ENCODE peak calls at places on chromosomes 12 and 14, in seven cellular contexts. One of them, this sample, is unnamed.

GRCh38 chr12:64109706-64110105 is 112.4 kb downstream of the KICS2 start:
- DNase-seq in left ventricle myocardium inferior: no peak
- DNase-seq in dorsolateral prefrontal cortex: no peak
- DNase-seq in lower lobe of right lung: no peak
- DNase-seq in HFF-Myc: no peak
- DNase-seq in neural crest cell: no peak
- DNase-seq in OCI-LY7: no peak
- DNase-seq in this sample: no peak

GRCh38 chr12:48004941-48005749 is 869 bp upstream of the COL2A1 start:
- DNase-seq in HFF-Myc: no peak
- DNase-seq in neural crest cell: no peak
- DNase-seq in left ventricle myocardium inferior: no peak
- DNase-seq in dorsolateral prefrontal cortex: no peak
- DNase-seq in OCI-LY7: no peak
- DNase-seq in lower lobe of right lung: no peak
- DNase-seq in this sample: no peak

GRCh38 chr14:84782902-84783301 is 747.0 kb upstream of the FLRT2 start:
- DNase-seq in lower lobe of right lung: no peak
- DNase-seq in HFF-Myc: no peak
- DNase-seq in dorsolateral prefrontal cortex: no peak
- DNase-seq in neural crest cell: no peak
- DNase-seq in left ventricle myocardium inferior: no peak
- DNase-seq in OCI-LY7: no peak
- DNase-seq in this sample: no peak

GRCh38 chr12:25254271-25254880 is 3.6 kb upstream of the KRAS start:
- DNase-seq in neural crest cell: no peak
- DNase-seq in left ventricle myocardium inferior: no peak
- DNase-seq in dorsolateral prefrontal cortex: no peak
- DNase-seq in OCI-LY7: no peak
- DNase-seq in lower lobe of right lung: no peak
- DNase-seq in HFF-Myc: no peak
- DNase-seq in this sample: no peak

GRCh38 chr12:49233842-49234526 is 30.9 kb upstream of the TUBA1C start:
- DNase-seq in left ventricle myocardium inferior: peak; percentile 56
- DNase-seq in lower lobe of right lung: peak; percentile 92
- DNase-seq in OCI-LY7: no peak
- DNase-seq in dorsolateral prefrontal cortex: peak; percentile 87
- DNase-seq in neural crest cell: no peak
- DNase-seq in HFF-Myc: no peak
- DNase-seq in this sample: no peak

GRCh38 chr12:128818065-128819022 is 5.4 kb downstream of the SLC15A4 start:
- DNase-seq in HFF-Myc: no peak
- DNase-seq in left ventricle myocardium inferior: no peak
- DNase-seq in dorsolateral prefrontal cortex: no peak
- DNase-seq in lower lobe of right lung: no peak
- DNase-seq in OCI-LY7: peak; percentile 54
- DNase-seq in neural crest cell: no peak
- DNase-seq in this sample: no peak

GRCh38 chr14:102325791-102326345 is 6.3 kb downstream of the ZNF839 start:
- DNase-seq in left ventricle myocardium inferior: no peak
- DNase-seq in HFF-Myc: no peak
- DNase-seq in OCI-LY7: no peak
- DNase-seq in neural crest cell: no peak
- DNase-seq in lower lobe of right lung: no peak
- DNase-seq in dorsolateral prefrontal cortex: no peak
- DNase-seq in this sample: no peak

GRCh38 chr12:5267603-5268423 is 164.1 kb upstream of the NTF3 start:
- DNase-seq in neural crest cell: no peak
- DNase-seq in OCI-LY7: no peak
- DNase-seq in dorsolateral prefrontal cortex: no peak
- DNase-seq in left ventricle myocardium inferior: no peak
- DNase-seq in HFF-Myc: no peak
- DNase-seq in lower lobe of right lung: no peak
- DNase-seq in this sample: no peak

GRCh38 chr12:77058740-77059139 is 6.6 kb downstream of the E2F7 start:
- DNase-seq in neural crest cell: no peak
- DNase-seq in left ventricle myocardium inferior: no peak
- DNase-seq in dorsolateral prefrontal cortex: no peak
- DNase-seq in OCI-LY7: no peak
- DNase-seq in HFF-Myc: no peak
- DNase-seq in lower lobe of right lung: no peak
- DNase-seq in this sample: no peak

GRCh38 chr12:115963030-115963480 is 314.4 kb downstream of the MED13L start:
- DNase-seq in left ventricle myocardium inferior: no peak
- DNase-seq in dorsolateral prefrontal cortex: no peak
- DNase-seq in HFF-Myc: no peak
- DNase-seq in lower lobe of right lung: no peak
- DNase-seq in OCI-LY7: no peak
- DNase-seq in neural crest cell: no peak
- DNase-seq in this sample: no peak

GRCh38 chr14:20376071-20376588 is 32.7 kb downstream of the PARP2 start:
- DNase-seq in dorsolateral prefrontal cortex: no peak
- DNase-seq in OCI-LY7: no peak
- DNase-seq in left ventricle myocardium inferior: no peak
- DNase-seq in lower lobe of right lung: no peak
- DNase-seq in neural crest cell: no peak
- DNase-seq in HFF-Myc: no peak
- DNase-seq in this sample: no peak

GRCh38 chr12:114733919-114734318 is 49.9 kb upstream of the TBX3 start:
- DNase-seq in dorsolateral prefrontal cortex: no peak
- DNase-seq in lower lobe of right lung: no peak
- DNase-seq in neural crest cell: no peak
- DNase-seq in HFF-Myc: no peak
- DNase-seq in OCI-LY7: no peak
- DNase-seq in left ventricle myocardium inferior: no peak
- DNase-seq in this sample: peak; percentile 37

GRCh38 chr12:18457362-18457761 is 196.0 kb downstream of the PIK3C2G start:
- DNase-seq in neural crest cell: no peak
- DNase-seq in HFF-Myc: no peak
- DNase-seq in left ventricle myocardium inferior: no peak
- DNase-seq in lower lobe of right lung: no peak
- DNase-seq in OCI-LY7: no peak
- DNase-seq in dorsolateral prefrontal cortex: no peak
- DNase-seq in this sample: no peak

GRCh38 chr14:102215071-102215470 is 75.4 kb downstream of the WDR20 start:
- DNase-seq in left ventricle myocardium inferior: no peak
- DNase-seq in neural crest cell: peak; percentile 20
- DNase-seq in HFF-Myc: no peak
- DNase-seq in lower lobe of right lung: no peak
- DNase-seq in dorsolateral prefrontal cortex: peak; percentile 76
- DNase-seq in OCI-LY7: no peak
- DNase-seq in this sample: peak; percentile 72

GRCh38 chr14:46036099-46036498 is 615.5 kb downstream of the RPL10L start:
- DNase-seq in HFF-Myc: no peak
- DNase-seq in neural crest cell: no peak
- DNase-seq in left ventricle myocardium inferior: no peak
- DNase-seq in OCI-LY7: no peak
- DNase-seq in dorsolateral prefrontal cortex: no peak
- DNase-seq in lower lobe of right lung: no peak
- DNase-seq in this sample: no peak

GRCh38 chr12:50922820-50923219 is 29.5 kb upstream of the HIGD1C start:
- DNase-seq in left ventricle myocardium inferior: no peak
- DNase-seq in lower lobe of right lung: no peak
- DNase-seq in OCI-LY7: no peak
- DNase-seq in dorsolateral prefrontal cortex: no peak
- DNase-seq in neural crest cell: no peak
- DNase-seq in HFF-Myc: no peak
- DNase-seq in this sample: no peak

GRCh38 chr12:116135209-116135930 is 142.1 kb downstream of the MED13L start:
- DNase-seq in OCI-LY7: no peak
- DNase-seq in lower lobe of right lung: no peak
- DNase-seq in dorsolateral prefrontal cortex: no peak
- DNase-seq in left ventricle myocardium inferior: no peak
- DNase-seq in neural crest cell: no peak
- DNase-seq in HFF-Myc: no peak
- DNase-seq in this sample: no peak

GRCh38 chr12:66984962-66985361 is 284.2 kb upstream of the CAND1 start:
- DNase-seq in HFF-Myc: no peak
- DNase-seq in left ventricle myocardium inferior: no peak
- DNase-seq in neural crest cell: no peak
- DNase-seq in OCI-LY7: no peak
- DNase-seq in dorsolateral prefrontal cortex: no peak
- DNase-seq in lower lobe of right lung: no peak
- DNase-seq in this sample: peak; percentile 70

GRCh38 chr14:97107760-97108159 is 310.6 kb downstream of the VRK1 start:
- DNase-seq in OCI-LY7: no peak
- DNase-seq in lower lobe of right lung: no peak
- DNase-seq in neural crest cell: no peak
- DNase-seq in HFF-Myc: no peak
- DNase-seq in dorsolateral prefrontal cortex: no peak
- DNase-seq in left ventricle myocardium inferior: no peak
- DNase-seq in this sample: no peak

GRCh38 chr14:97106609-97107008 is 309.4 kb downstream of the VRK1 start:
- DNase-seq in HFF-Myc: no peak
- DNase-seq in OCI-LY7: no peak
- DNase-seq in lower lobe of right lung: no peak
- DNase-seq in dorsolateral prefrontal cortex: no peak
- DNase-seq in left ventricle myocardium inferior: no peak
- DNase-seq in neural crest cell: no peak
- DNase-seq in this sample: no peak

GRCh38 chr14:97104029-97104428 is 306.8 kb downstream of the VRK1 start:
- DNase-seq in neural crest cell: no peak
- DNase-seq in OCI-LY7: no peak
- DNase-seq in HFF-Myc: no peak
- DNase-seq in left ventricle myocardium inferior: no peak
- DNase-seq in lower lobe of right lung: no peak
- DNase-seq in dorsolateral prefrontal cortex: no peak
- DNase-seq in this sample: no peak

GRCh38 chr14:97107070-97107469 is 309.9 kb downstream of the VRK1 start:
- DNase-seq in lower lobe of right lung: no peak
- DNase-seq in dorsolateral prefrontal cortex: no peak
- DNase-seq in neural crest cell: no peak
- DNase-seq in OCI-LY7: no peak
- DNase-seq in HFF-Myc: no peak
- DNase-seq in left ventricle myocardium inferior: no peak
- DNase-seq in this sample: no peak

GRCh38 chr14:97106166-97106565 is 309.0 kb downstream of the VRK1 start:
- DNase-seq in dorsolateral prefrontal cortex: no peak
- DNase-seq in HFF-Myc: no peak
- DNase-seq in neural crest cell: no peak
- DNase-seq in lower lobe of right lung: no peak
- DNase-seq in OCI-LY7: no peak
- DNase-seq in left ventricle myocardium inferior: no peak
- DNase-seq in this sample: no peak
- TF ChIP-seq CTCF in dorsolateral prefrontal cortex: no peak
- TF ChIP-seq CTCF in HFF-Myc: no peak
- TF ChIP-seq CTCF in neural crest cell: no peak
- TF ChIP-seq CTCF in lower lobe of right lung: no peak
- TF ChIP-seq CTCF in OCI-LY7: no peak
- TF ChIP-seq CTCF in left ventricle myocardium inferior: no peak
- TF ChIP-seq CTCF in this sample: no peak

DNA sequence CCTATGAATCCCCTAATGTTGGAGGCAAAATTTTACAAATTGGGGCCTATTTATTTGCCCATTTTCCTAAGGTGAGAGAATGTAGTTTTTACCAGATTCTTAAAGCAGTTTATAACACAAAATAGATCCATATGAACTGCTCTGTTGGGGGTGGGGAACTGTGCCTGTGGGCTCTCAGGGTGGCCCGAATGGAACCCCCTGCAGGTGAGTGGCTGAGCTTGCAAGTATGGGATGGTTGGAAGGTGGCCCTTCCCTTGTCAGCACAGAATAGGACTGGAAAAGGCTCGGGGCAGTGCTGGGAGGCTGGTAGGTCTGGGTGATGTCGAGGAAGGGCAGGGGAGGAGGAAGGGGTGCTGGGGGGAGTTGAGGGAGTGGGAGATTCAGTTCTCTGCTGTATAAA is 4.9 kb downstream of the VSX2 start:
- DNase-seq in neural crest cell: no peak
- DNase-seq in left ventricle myocardium inferior: no peak
- DNase-seq in dorsolateral prefrontal cortex: no peak
- DNase-seq in OCI-LY7: no peak
- DNase-seq in HFF-Myc: no peak
- DNase-seq in lower lobe of right lung: no peak
- DNase-seq in this sample: no peak
- TF ChIP-seq CTCF in neural crest cell: peak; percentile 23
- TF ChIP-seq CTCF in left ventricle myocardium inferior: no peak
- TF ChIP-seq CTCF in dorsolateral prefrontal cortex: no peak
- TF ChIP-seq CTCF in OCI-LY7: peak; percentile 45
- TF ChIP-seq CTCF in HFF-Myc: no peak
- TF ChIP-seq CTCF in lower lobe of right lung: no peak
- TF ChIP-seq CTCF in this sample: no peak

DNA sequence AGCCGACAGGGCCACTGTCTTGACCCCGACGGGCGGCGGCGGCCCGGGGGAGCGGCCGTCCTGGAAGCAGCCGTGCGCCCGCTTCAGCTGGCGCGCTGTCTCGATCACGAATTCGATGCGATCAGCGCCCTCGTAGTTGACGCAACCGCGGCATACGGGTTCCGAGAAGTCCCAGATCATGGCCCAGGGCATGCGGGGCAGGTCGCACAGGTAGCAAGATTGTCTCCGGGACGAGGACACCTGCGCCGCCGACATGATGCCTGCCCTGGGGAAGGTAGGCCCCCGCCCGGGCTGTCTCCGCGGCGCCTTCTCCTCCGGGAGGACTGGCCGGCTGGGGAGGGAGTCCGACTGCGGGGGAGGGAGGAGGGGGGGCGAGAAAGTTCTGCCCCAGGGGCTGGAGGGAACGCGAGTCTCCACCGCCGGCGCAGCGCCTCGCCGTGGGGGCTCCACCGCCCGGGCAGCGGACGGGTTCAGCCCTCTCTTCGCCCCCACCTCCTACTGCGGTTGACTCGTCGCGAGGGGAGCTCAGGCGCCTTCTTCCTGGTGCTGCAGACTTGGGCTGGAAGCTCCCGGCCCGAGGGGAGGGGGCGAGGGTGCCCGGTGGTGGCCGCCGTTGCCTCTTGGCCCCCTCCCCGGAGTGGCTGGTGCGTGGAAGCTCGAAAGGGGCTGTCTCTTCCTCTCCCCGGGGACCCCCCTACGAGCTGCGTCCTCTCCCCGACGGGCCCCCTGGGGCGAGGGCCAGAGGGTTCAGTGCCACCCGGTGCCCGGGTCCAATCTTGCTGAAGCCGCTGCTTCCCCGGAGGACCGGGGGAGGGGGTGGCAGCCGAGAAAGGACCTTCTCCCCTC is 747 bp downstream of the IRF2BPL start:
- DNase-seq in lower lobe of right lung: peak; percentile 84
- DNase-seq in HFF-Myc: no peak
- DNase-seq in left ventricle myocardium inferior: peak; percentile 76
- DNase-seq in dorsolateral prefrontal cortex: peak; percentile 65
- DNase-seq in OCI-LY7: peak; percentile 71
- DNase-seq in neural crest cell: peak; percentile 41
- DNase-seq in this sample: peak; percentile 75
- TF ChIP-seq CTCF in lower lobe of right lung: peak; percentile 8
- TF ChIP-seq CTCF in HFF-Myc: no peak
- TF ChIP-seq CTCF in left ventricle myocardium inferior: peak; percentile 8
- TF ChIP-seq CTCF in dorsolateral prefrontal cortex: no peak
- TF ChIP-seq CTCF in OCI-LY7: peak; percentile 47
- TF ChIP-seq CTCF in neural crest cell: peak; percentile 34
- TF ChIP-seq CTCF in this sample: no peak

DNA sequence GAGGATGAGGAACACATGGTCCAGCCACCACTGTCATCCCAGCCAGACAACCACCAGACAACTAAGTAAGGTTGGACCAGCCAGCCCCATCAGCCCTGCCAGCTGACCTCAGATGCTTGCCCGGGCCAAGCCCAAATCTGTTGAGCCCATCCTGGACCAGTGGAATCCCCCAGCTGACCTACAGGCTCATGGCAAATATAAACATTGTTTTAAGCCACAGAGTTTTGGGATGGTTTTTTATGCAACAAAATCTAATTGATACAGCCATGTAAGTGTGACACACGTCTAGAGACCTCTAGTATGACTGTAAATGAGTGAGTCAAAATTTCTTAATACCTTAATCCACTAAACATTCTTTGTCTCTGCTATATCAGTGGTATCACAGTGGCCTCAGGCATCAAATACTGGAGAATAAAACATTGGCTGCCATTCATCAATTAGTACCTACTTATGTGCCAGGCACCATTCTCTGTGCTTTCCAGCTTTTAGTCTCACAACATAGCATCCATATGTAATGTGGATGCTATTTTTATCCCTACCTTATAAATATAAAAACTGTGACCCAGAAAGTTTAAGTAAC is 24.2 kb upstream of the NT5DC3 start:
- DNase-seq in lower lobe of right lung: no peak
- DNase-seq in neural crest cell: no peak
- DNase-seq in OCI-LY7: no peak
- DNase-seq in HFF-Myc: no peak
- DNase-seq in left ventricle myocardium inferior: no peak
- DNase-seq in dorsolateral prefrontal cortex: no peak
- DNase-seq in this sample: no peak
- TF ChIP-seq CTCF in lower lobe of right lung: no peak
- TF ChIP-seq CTCF in neural crest cell: no peak
- TF ChIP-seq CTCF in OCI-LY7: no peak
- TF ChIP-seq CTCF in HFF-Myc: no peak
- TF ChIP-seq CTCF in left ventricle myocardium inferior: no peak
- TF ChIP-seq CTCF in dorsolateral prefrontal cortex: no peak
- TF ChIP-seq CTCF in this sample: no peak